ENCODE peak calls at places on chromosomes 1 and 21, in nine cellular contexts. One of them, this sample, is unnamed.

GRCh38 chr1:242886137-242886536 is 361.6 kb upstream of the PLD5 start:
- DNase-seq in activated CD4-positive, alpha-beta T cell treated with anti-CD3 and anti-CD28 coated beads, Interleukin-2, amount 10 ng/mL, durations not matched to agents 7 days and 5 days: no peak
- DNase-seq in fibroblast of the aortic adventitia: no peak
- DNase-seq in kidney epithelial cell: no peak
- DNase-seq in nephron progenitor cell: no peak
- DNase-seq in EH: no peak
- DNase-seq in H9: no peak
- DNase-seq in AG08395: no peak
- DNase-seq in upper lobe of right lung: no peak
- DNase-seq in this sample: no peak

GRCh38 chr1:183932412-183932811 is 105.1 kb downstream of the COLGALT2 start:
- DNase-seq in activated CD4-positive, alpha-beta T cell treated with anti-CD3 and anti-CD28 coated beads, Interleukin-2, amount 10 ng/mL, durations not matched to agents 7 days and 5 days: no peak
- DNase-seq in fibroblast of the aortic adventitia: peak; percentile 95
- DNase-seq in kidney epithelial cell: no peak
- DNase-seq in nephron progenitor cell: no peak
- DNase-seq in EH: peak; percentile 88
- DNase-seq in H9: no peak
- DNase-seq in AG08395: peak; percentile 81
- DNase-seq in upper lobe of right lung: peak; percentile 65
- DNase-seq in this sample: no peak

GRCh38 chr1:52056937-52057231 is 789 bp downstream of the BTF3L4 start:
- DNase-seq in activated CD4-positive, alpha-beta T cell treated with anti-CD3 and anti-CD28 coated beads, Interleukin-2, amount 10 ng/mL, durations not matched to agents 7 days and 5 days: no peak
- DNase-seq in fibroblast of the aortic adventitia: peak; percentile 54
- DNase-seq in kidney epithelial cell: no peak
- DNase-seq in nephron progenitor cell: no peak
- DNase-seq in EH: peak; percentile 45
- DNase-seq in H9: no peak
- DNase-seq in AG08395: peak; percentile 33
- DNase-seq in upper lobe of right lung: no peak
- DNase-seq in this sample: no peak

GRCh38 chr1:202631076-202631923 is 79.0 kb downstream of the SYT2 start:
- DNase-seq in activated CD4-positive, alpha-beta T cell treated with anti-CD3 and anti-CD28 coated beads, Interleukin-2, amount 10 ng/mL, durations not matched to agents 7 days and 5 days: no peak
- DNase-seq in fibroblast of the aortic adventitia: no peak
- DNase-seq in kidney epithelial cell: no peak
- DNase-seq in nephron progenitor cell: no peak
- DNase-seq in EH: no peak
- DNase-seq in H9: no peak
- DNase-seq in AG08395: no peak
- DNase-seq in upper lobe of right lung: no peak
- DNase-seq in this sample: no peak

GRCh38 chr1:61056674-61057439 is 25.5 kb upstream of the NFIA start:
- DNase-seq in activated CD4-positive, alpha-beta T cell treated with anti-CD3 and anti-CD28 coated beads, Interleukin-2, amount 10 ng/mL, durations not matched to agents 7 days and 5 days: peak; percentile 23
- DNase-seq in fibroblast of the aortic adventitia: peak; percentile 67
- DNase-seq in kidney epithelial cell: no peak
- DNase-seq in nephron progenitor cell: peak; percentile 51
- DNase-seq in EH: peak; percentile 32
- DNase-seq in H9: no peak
- DNase-seq in AG08395: no peak
- DNase-seq in upper lobe of right lung: peak; percentile 81
- DNase-seq in this sample: no peak

GRCh38 chr1:48470506-48470905 is 1.5 kb downstream of the SPATA6 start:
- DNase-seq in activated CD4-positive, alpha-beta T cell treated with anti-CD3 and anti-CD28 coated beads, Interleukin-2, amount 10 ng/mL, durations not matched to agents 7 days and 5 days: no peak
- DNase-seq in fibroblast of the aortic adventitia: no peak
- DNase-seq in kidney epithelial cell: no peak
- DNase-seq in nephron progenitor cell: peak; percentile 20
- DNase-seq in EH: peak; percentile 14
- DNase-seq in H9: peak; percentile 50
- DNase-seq in AG08395: peak; percentile 12
- DNase-seq in upper lobe of right lung: no peak
- DNase-seq in this sample: no peak

GRCh38 chr1:212291505-212292134 is 6.4 kb downstream of the PPP2R5A start:
- DNase-seq in activated CD4-positive, alpha-beta T cell treated with anti-CD3 and anti-CD28 coated beads, Interleukin-2, amount 10 ng/mL, durations not matched to agents 7 days and 5 days: peak; percentile 18
- DNase-seq in fibroblast of the aortic adventitia: peak; percentile 37
- DNase-seq in kidney epithelial cell: no peak
- DNase-seq in nephron progenitor cell: no peak
- DNase-seq in EH: peak; percentile 69
- DNase-seq in H9: no peak
- DNase-seq in AG08395: peak; percentile 41
- DNase-seq in upper lobe of right lung: no peak
- DNase-seq in this sample: no peak

GRCh38 chr21:45162115-45162514 is 87.7 kb downstream of the ADARB1 start:
- DNase-seq in activated CD4-positive, alpha-beta T cell treated with anti-CD3 and anti-CD28 coated beads, Interleukin-2, amount 10 ng/mL, durations not matched to agents 7 days and 5 days: no peak
- DNase-seq in fibroblast of the aortic adventitia: no peak
- DNase-seq in kidney epithelial cell: no peak
- DNase-seq in nephron progenitor cell: no peak
- DNase-seq in EH: no peak
- DNase-seq in H9: no peak
- DNase-seq in AG08395: no peak
- DNase-seq in upper lobe of right lung: no peak
- DNase-seq in this sample: no peak

GRCh38 chr1:203239906-203240305 is 10.4 kb upstream of the CHIT1 start:
- DNase-seq in activated CD4-positive, alpha-beta T cell treated with anti-CD3 and anti-CD28 coated beads, Interleukin-2, amount 10 ng/mL, durations not matched to agents 7 days and 5 days: no peak
- DNase-seq in fibroblast of the aortic adventitia: no peak
- DNase-seq in kidney epithelial cell: no peak
- DNase-seq in nephron progenitor cell: no peak
- DNase-seq in EH: no peak
- DNase-seq in H9: no peak
- DNase-seq in AG08395: no peak
- DNase-seq in upper lobe of right lung: peak; percentile 69
- DNase-seq in this sample: no peak

GRCh38 chr1:1144843-1145546 is 28.7 kb upstream of the TTLL10 start:
- DNase-seq in activated CD4-positive, alpha-beta T cell treated with anti-CD3 and anti-CD28 coated beads, Interleukin-2, amount 10 ng/mL, durations not matched to agents 7 days and 5 days: no peak
- DNase-seq in fibroblast of the aortic adventitia: no peak
- DNase-seq in kidney epithelial cell: no peak
- DNase-seq in nephron progenitor cell: no peak
- DNase-seq in EH: no peak
- DNase-seq in H9: no peak
- DNase-seq in AG08395: no peak
- DNase-seq in upper lobe of right lung: no peak
- DNase-seq in this sample: no peak

GRCh38 chr1:225461533-225462428 is 33.9 kb upstream of the LBR start:
- DNase-seq in activated CD4-positive, alpha-beta T cell treated with anti-CD3 and anti-CD28 coated beads, Interleukin-2, amount 10 ng/mL, durations not matched to agents 7 days and 5 days: no peak
- DNase-seq in fibroblast of the aortic adventitia: no peak
- DNase-seq in kidney epithelial cell: no peak
- DNase-seq in nephron progenitor cell: no peak
- DNase-seq in EH: no peak
- DNase-seq in H9: no peak
- DNase-seq in AG08395: peak; percentile 50
- DNase-seq in upper lobe of right lung: no peak
- DNase-seq in this sample: no peak

GRCh38 chr21:26798856-26799751 is 46.1 kb downstream of the ADAMTS1 start:
- DNase-seq in activated CD4-positive, alpha-beta T cell treated with anti-CD3 and anti-CD28 coated beads, Interleukin-2, amount 10 ng/mL, durations not matched to agents 7 days and 5 days: no peak
- DNase-seq in fibroblast of the aortic adventitia: no peak
- DNase-seq in kidney epithelial cell: no peak
- DNase-seq in nephron progenitor cell: no peak
- DNase-seq in EH: peak; percentile 50
- DNase-seq in H9: no peak
- DNase-seq in AG08395: no peak
- DNase-seq in upper lobe of right lung: no peak
- DNase-seq in this sample: no peak

GRCh38 chr1:21084111-21084510 is 92.6 kb downstream of the EIF4G3 start:
- DNase-seq in activated CD4-positive, alpha-beta T cell treated with anti-CD3 and anti-CD28 coated beads, Interleukin-2, amount 10 ng/mL, durations not matched to agents 7 days and 5 days: no peak
- DNase-seq in fibroblast of the aortic adventitia: no peak
- DNase-seq in kidney epithelial cell: no peak
- DNase-seq in nephron progenitor cell: no peak
- DNase-seq in EH: no peak
- DNase-seq in H9: no peak
- DNase-seq in AG08395: no peak
- DNase-seq in upper lobe of right lung: no peak
- DNase-seq in this sample: no peak

GRCh38 chr1:51618715-51619114 is 1.8 kb downstream of the OSBPL9 start:
- DNase-seq in activated CD4-positive, alpha-beta T cell treated with anti-CD3 and anti-CD28 coated beads, Interleukin-2, amount 10 ng/mL, durations not matched to agents 7 days and 5 days: no peak
- DNase-seq in fibroblast of the aortic adventitia: no peak
- DNase-seq in kidney epithelial cell: no peak
- DNase-seq in nephron progenitor cell: no peak
- DNase-seq in EH: no peak
- DNase-seq in H9: no peak
- DNase-seq in AG08395: no peak
- DNase-seq in upper lobe of right lung: no peak
- DNase-seq in this sample: no peak

GRCh38 chr1:151693057-151693651 is 23.4 kb downstream of the CELF3 start:
- DNase-seq in activated CD4-positive, alpha-beta T cell treated with anti-CD3 and anti-CD28 coated beads, Interleukin-2, amount 10 ng/mL, durations not matched to agents 7 days and 5 days: no peak
- DNase-seq in fibroblast of the aortic adventitia: peak; percentile 59
- DNase-seq in kidney epithelial cell: no peak
- DNase-seq in nephron progenitor cell: no peak
- DNase-seq in EH: peak; percentile 56
- DNase-seq in H9: no peak
- DNase-seq in AG08395: peak; percentile 56
- DNase-seq in upper lobe of right lung: no peak
- DNase-seq in this sample: no peak

GRCh38 chr1:67372136-67372535 is 58.1 kb downstream of the SERBP1 start:
- DNase-seq in activated CD4-positive, alpha-beta T cell treated with anti-CD3 and anti-CD28 coated beads, Interleukin-2, amount 10 ng/mL, durations not matched to agents 7 days and 5 days: no peak
- DNase-seq in fibroblast of the aortic adventitia: no peak
- DNase-seq in kidney epithelial cell: no peak
- DNase-seq in nephron progenitor cell: no peak
- DNase-seq in EH: peak; percentile 45
- DNase-seq in H9: no peak
- DNase-seq in AG08395: no peak
- DNase-seq in upper lobe of right lung: no peak
- DNase-seq in this sample: no peak

GRCh38 chr1:185733818-185734709 is at the start of gene HMCN1:
- DNase-seq in activated CD4-positive, alpha-beta T cell treated with anti-CD3 and anti-CD28 coated beads, Interleukin-2, amount 10 ng/mL, durations not matched to agents 7 days and 5 days: peak; percentile 13
- DNase-seq in fibroblast of the aortic adventitia: peak; percentile 75
- DNase-seq in kidney epithelial cell: peak; percentile 18
- DNase-seq in nephron progenitor cell: peak; percentile 82
- DNase-seq in EH: peak; percentile 86
- DNase-seq in H9: peak; percentile 93
- DNase-seq in AG08395: peak; percentile 85
- DNase-seq in upper lobe of right lung: peak; percentile 78
- DNase-seq in this sample: no peak

GRCh38 chr1:180680558-180681144 is 48.8 kb downstream of the XPR1 start:
- DNase-seq in activated CD4-positive, alpha-beta T cell treated with anti-CD3 and anti-CD28 coated beads, Interleukin-2, amount 10 ng/mL, durations not matched to agents 7 days and 5 days: no peak
- DNase-seq in fibroblast of the aortic adventitia: peak; percentile 21
- DNase-seq in kidney epithelial cell: no peak
- DNase-seq in nephron progenitor cell: no peak
- DNase-seq in EH: peak; percentile 61
- DNase-seq in H9: no peak
- DNase-seq in AG08395: no peak
- DNase-seq in upper lobe of right lung: no peak
- DNase-seq in this sample: no peak

GRCh38 chr1:91835087-91835521 is 50.8 kb downstream of the TGFBR3 start:
- DNase-seq in activated CD4-positive, alpha-beta T cell treated with anti-CD3 and anti-CD28 coated beads, Interleukin-2, amount 10 ng/mL, durations not matched to agents 7 days and 5 days: no peak
- DNase-seq in fibroblast of the aortic adventitia: no peak
- DNase-seq in kidney epithelial cell: no peak
- DNase-seq in nephron progenitor cell: no peak
- DNase-seq in EH: no peak
- DNase-seq in H9: no peak
- DNase-seq in AG08395: no peak
- DNase-seq in upper lobe of right lung: no peak
- DNase-seq in this sample: no peak

GRCh38 chr1:34918609-34919561 is 10.6 kb downstream of the DLGAP3 start:
- DNase-seq in activated CD4-positive, alpha-beta T cell treated with anti-CD3 and anti-CD28 coated beads, Interleukin-2, amount 10 ng/mL, durations not matched to agents 7 days and 5 days: no peak
- DNase-seq in fibroblast of the aortic adventitia: no peak
- DNase-seq in kidney epithelial cell: no peak
- DNase-seq in nephron progenitor cell: no peak
- DNase-seq in EH: no peak
- DNase-seq in H9: peak; percentile 88
- DNase-seq in AG08395: no peak
- DNase-seq in upper lobe of right lung: no peak
- DNase-seq in this sample: no peak

GRCh38 chr1:61270761-61271411 is 188.5 kb downstream of the NFIA start:
- DNase-seq in activated CD4-positive, alpha-beta T cell treated with anti-CD3 and anti-CD28 coated beads, Interleukin-2, amount 10 ng/mL, durations not matched to agents 7 days and 5 days: no peak
- DNase-seq in fibroblast of the aortic adventitia: peak; percentile 82
- DNase-seq in kidney epithelial cell: no peak
- DNase-seq in nephron progenitor cell: no peak
- DNase-seq in EH: no peak
- DNase-seq in H9: no peak
- DNase-seq in AG08395: no peak
- DNase-seq in upper lobe of right lung: no peak
- DNase-seq in this sample: no peak

GRCh38 chr1:246566808-246567154 is 525 bp downstream of the CNST start:
- DNase-seq in activated CD4-positive, alpha-beta T cell treated with anti-CD3 and anti-CD28 coated beads, Interleukin-2, amount 10 ng/mL, durations not matched to agents 7 days and 5 days: no peak
- DNase-seq in fibroblast of the aortic adventitia: no peak
- DNase-seq in kidney epithelial cell: no peak
- DNase-seq in nephron progenitor cell: no peak
- DNase-seq in EH: no peak
- DNase-seq in H9: no peak
- DNase-seq in AG08395: no peak
- DNase-seq in upper lobe of right lung: no peak
- DNase-seq in this sample: no peak

GRCh38 chr21:40507978-40508377 is 339.0 kb downstream of the DSCAM start:
- DNase-seq in activated CD4-positive, alpha-beta T cell treated with anti-CD3 and anti-CD28 coated beads, Interleukin-2, amount 10 ng/mL, durations not matched to agents 7 days and 5 days: no peak
- DNase-seq in fibroblast of the aortic adventitia: no peak
- DNase-seq in kidney epithelial cell: no peak
- DNase-seq in nephron progenitor cell: no peak
- DNase-seq in EH: peak; percentile 78
- DNase-seq in H9: no peak
- DNase-seq in AG08395: peak; percentile 30
- DNase-seq in upper lobe of right lung: no peak
- DNase-seq in this sample: no peak

GRCh38 chr1:31699341-31699891 is 4.4 kb downstream of the COL16A1 start:
- DNase-seq in activated CD4-positive, alpha-beta T cell treated with anti-CD3 and anti-CD28 coated beads, Interleukin-2, amount 10 ng/mL, durations not matched to agents 7 days and 5 days: peak; percentile 48
- DNase-seq in fibroblast of the aortic adventitia: no peak
- DNase-seq in kidney epithelial cell: no peak
- DNase-seq in nephron progenitor cell: no peak
- DNase-seq in EH: no peak
- DNase-seq in H9: no peak
- DNase-seq in AG08395: no peak
- DNase-seq in upper lobe of right lung: no peak
- DNase-seq in this sample: no peak

GRCh38 chr1:151238467-151238739 is 16.1 kb upstream of the PSMD4 start:
- DNase-seq in activated CD4-positive, alpha-beta T cell treated with anti-CD3 and anti-CD28 coated beads, Interleukin-2, amount 10 ng/mL, durations not matched to agents 7 days and 5 days: no peak
- DNase-seq in fibroblast of the aortic adventitia: peak; percentile 88
- DNase-seq in kidney epithelial cell: peak; percentile 65
- DNase-seq in nephron progenitor cell: no peak
- DNase-seq in EH: peak; percentile 89
- DNase-seq in H9: no peak
- DNase-seq in AG08395: peak; percentile 94
- DNase-seq in upper lobe of right lung: no peak
- DNase-seq in this sample: no peak

GRCh38 chr1:156086256-156086662 is 4.0 kb upstream of the MEX3A start:
- DNase-seq in activated CD4-positive, alpha-beta T cell treated with anti-CD3 and anti-CD28 coated beads, Interleukin-2, amount 10 ng/mL, durations not matched to agents 7 days and 5 days: no peak
- DNase-seq in fibroblast of the aortic adventitia: peak; percentile 63
- DNase-seq in kidney epithelial cell: no peak
- DNase-seq in nephron progenitor cell: no peak
- DNase-seq in EH: peak; percentile 56
- DNase-seq in H9: no peak
- DNase-seq in AG08395: no peak
- DNase-seq in upper lobe of right lung: no peak
- DNase-seq in this sample: no peak

GRCh38 chr1:168977618-168978017 is 128.9 kb upstream of the ATP1B1 start:
- DNase-seq in activated CD4-positive, alpha-beta T cell treated with anti-CD3 and anti-CD28 coated beads, Interleukin-2, amount 10 ng/mL, durations not matched to agents 7 days and 5 days: no peak
- DNase-seq in fibroblast of the aortic adventitia: no peak
- DNase-seq in kidney epithelial cell: no peak
- DNase-seq in nephron progenitor cell: no peak
- DNase-seq in EH: no peak
- DNase-seq in H9: peak; percentile 39
- DNase-seq in AG08395: no peak
- DNase-seq in upper lobe of right lung: no peak
- DNase-seq in this sample: no peak

This sample was measured in keratinocyte.